ENCODE peak calls at places on chromosome 21, in ten cellular contexts. N is IMR-90; V is CD8-positive, alpha-beta T cell; J is Karpas-422; H is effector memory CD4-positive, alpha-beta T cell; R is SK-N-SH; K is tibial artery; Y is cardiac fibroblast; T is neural progenitor cell; G is CD4-positive, alpha-beta memory T cell. L is an unnamed sample.

GRCh38 chr21:46624050-46624449 is 11.4 kb upstream of the PRMT2 start:
- DNase-seq in N (no peak), V (no peak), J (no peak), H (no peak), R (no peak), K (no peak), Y (no peak), T (no peak), G (no peak), L (no peak)

GRCh38 chr21:42461881-42462877 is 33.8 kb downstream of the RSPH1 start:
- DNase-seq in N (no peak), V (no peak), J (peak), H (no peak), R (no peak), K (no peak), Y (no peak), T (no peak), G (no peak), L (no peak)

GRCh38 chr21:17585875-17586450 is 26.7 kb downstream of the BTG3 start:
- DNase-seq in N (peak), V (no peak), J (peak), H (no peak), R (peak), K (no peak), Y (peak), T (peak), G (no peak), L (peak)

GRCh38 chr21:33115586-33116541 is 45.9 kb downstream of the OLIG1 start:
- DNase-seq in N (no peak), V (no peak), J (no peak), H (no peak), R (no peak), K (no peak), Y (no peak), T (no peak), G (no peak), L (no peak)

GRCh38 chr21:45618846-45619485 is 24.6 kb upstream of the PCBP3 start:
- DNase-seq in N (no peak), V (no peak), J (no peak), H (no peak), R (peak), K (no peak), Y (peak), T (no peak), G (no peak), L (peak)

GRCh38 chr21:42097860-42098259 is 26.7 kb downstream of the UMODL1 start:
- DNase-seq in N (peak), V (no peak), J (no peak), H (no peak), R (no peak), K (peak), Y (peak), T (no peak), G (no peak), L (peak)

GRCh38 chr21:42423197-42423675 is 19.5 kb downstream of the UBASH3A start:
- DNase-seq in N (no peak), V (peak), J (no peak), H (no peak), R (no peak), K (no peak), Y (no peak), T (no peak), G (peak), L (no peak)

GRCh38 chr21:45830720-45831366 is 150.7 kb upstream of the COL6A1 start:
- DNase-seq in N (no peak), V (no peak), J (no peak), H (no peak), R (no peak), K (no peak), Y (no peak), T (no peak), G (no peak), L (no peak)

GRCh38 chr21:43921602-43921978 is 56.6 kb downstream of the AGPAT3 start:
- DNase-seq in N (no peak), V (peak), J (peak), H (no peak), R (no peak), K (no peak), Y (no peak), T (peak), G (peak), L (no peak)

GRCh38 chr21:44643911-44644310 is 2.3 kb upstream of the KRTAP10-11 start:
- DNase-seq in N (no peak), V (no peak), J (no peak), H (no peak), R (no peak), K (no peak), Y (no peak), T (no peak), G (no peak), L (no peak)

GRCh38 chr21:31261759-31262158 is 82.3 kb downstream of the TIAM1 start:
- DNase-seq in N (no peak), V (no peak), J (no peak), H (no peak), R (no peak), K (no peak), Y (no peak), T (no peak), G (no peak), L (no peak)

GRCh38 chr21:31260790-31261189 is 83.3 kb downstream of the TIAM1 start:
- DNase-seq in N (peak), V (no peak), J (no peak), H (no peak), R (no peak), K (no peak), Y (peak), T (no peak), G (no peak), L (peak)

GRCh38 chr21:31264574-31264973 is 79.5 kb downstream of the TIAM1 start:
- DNase-seq in N (no peak), V (no peak), J (peak), H (no peak), R (no peak), K (no peak), Y (no peak), T (no peak), G (no peak), L (no peak)

GRCh38 chr21:31265293-31265692 is 78.8 kb downstream of the TIAM1 start:
- DNase-seq in N (no peak), V (no peak), J (no peak), H (no peak), R (no peak), K (no peak), Y (peak), T (no peak), G (no peak), L (no peak)

DNA sequence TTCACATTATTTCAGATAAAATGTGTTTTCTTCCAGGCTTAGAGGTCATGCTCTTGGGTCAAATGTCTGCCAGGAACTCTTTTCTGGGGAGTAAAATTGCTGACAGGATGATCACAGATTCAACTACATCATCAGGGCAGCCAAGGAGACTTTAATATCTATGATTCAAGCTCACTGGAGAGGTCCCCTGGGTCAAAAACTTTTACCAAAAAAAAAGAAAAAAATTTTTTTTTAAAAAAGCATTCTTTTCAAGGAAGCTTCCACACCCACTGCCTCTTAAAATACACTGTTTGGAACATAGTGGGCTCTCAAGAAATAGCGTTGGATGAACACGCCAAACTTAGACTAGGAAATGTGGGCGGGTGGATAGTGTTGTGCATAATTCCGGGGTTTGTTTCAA is 81.3 kb downstream of the TIAM1 start:
- DNase-seq in N (no peak), V (no peak), J (no peak), H (no peak), R (no peak), K (no peak), Y (no peak), T (no peak), G (no peak), L (peak)
- H3K4me3 ChIP-seq in N (no peak), V (no peak), J (no peak), H (no peak), R (no peak), K (no peak), Y (no peak), T (no peak), G (no peak), L (no peak)

DNA sequence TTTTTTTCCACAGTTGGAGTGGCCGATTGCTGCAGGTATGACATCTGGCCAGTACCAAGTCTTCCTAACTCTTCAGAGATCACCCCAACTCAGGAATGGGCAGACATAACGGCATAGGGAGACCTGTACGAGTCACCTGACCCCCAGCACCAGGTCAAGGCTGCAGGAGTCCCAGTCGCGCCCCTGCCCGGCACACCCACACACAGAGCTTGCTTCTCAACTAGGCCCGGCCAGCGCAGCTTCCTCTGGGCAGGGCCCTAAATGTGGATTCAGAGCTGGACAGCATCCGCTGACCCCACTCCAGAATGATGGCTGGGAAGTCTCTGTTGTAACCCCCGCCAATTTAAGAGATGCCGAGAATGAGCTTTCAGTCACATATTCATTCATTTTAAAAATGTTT is 58.8 kb upstream of the CLDN14 start:
- DNase-seq in N (no peak), V (no peak), J (no peak), H (no peak), R (no peak), K (no peak), Y (no peak), T (no peak), G (no peak), L (no peak)
- H3K4me3 ChIP-seq in N (no peak), V (no peak), J (no peak), H (no peak), R (no peak), K (no peak), Y (no peak), T (no peak), G (no peak), L (no peak)

GRCh38 chr21:37551406-37552355 is 185.1 kb downstream of the DYRK1A start:
- DNase-seq in N (no peak), V (no peak), J (no peak), H (no peak), R (no peak), K (no peak), Y (peak), T (no peak), G (no peak), L (no peak)

GRCh38 chr21:37552496-37553399 is 186.2 kb downstream of the DYRK1A start:
- DNase-seq in N (no peak), V (no peak), J (no peak), H (no peak), R (no peak), K (no peak), Y (no peak), T (no peak), G (no peak), L (no peak)

GRCh38 chr21:37548521-37548981 is 182.0 kb downstream of the DYRK1A start:
- DNase-seq in N (no peak), V (no peak), J (no peak), H (no peak), R (no peak), K (no peak), Y (no peak), T (no peak), G (no peak), L (no peak)

GRCh38 chr21:37547615-37547975 is 181.0 kb downstream of the DYRK1A start:
- DNase-seq in N (no peak), V (no peak), J (no peak), H (no peak), R (no peak), K (no peak), Y (no peak), T (no peak), G (no peak), L (no peak)

DNA sequence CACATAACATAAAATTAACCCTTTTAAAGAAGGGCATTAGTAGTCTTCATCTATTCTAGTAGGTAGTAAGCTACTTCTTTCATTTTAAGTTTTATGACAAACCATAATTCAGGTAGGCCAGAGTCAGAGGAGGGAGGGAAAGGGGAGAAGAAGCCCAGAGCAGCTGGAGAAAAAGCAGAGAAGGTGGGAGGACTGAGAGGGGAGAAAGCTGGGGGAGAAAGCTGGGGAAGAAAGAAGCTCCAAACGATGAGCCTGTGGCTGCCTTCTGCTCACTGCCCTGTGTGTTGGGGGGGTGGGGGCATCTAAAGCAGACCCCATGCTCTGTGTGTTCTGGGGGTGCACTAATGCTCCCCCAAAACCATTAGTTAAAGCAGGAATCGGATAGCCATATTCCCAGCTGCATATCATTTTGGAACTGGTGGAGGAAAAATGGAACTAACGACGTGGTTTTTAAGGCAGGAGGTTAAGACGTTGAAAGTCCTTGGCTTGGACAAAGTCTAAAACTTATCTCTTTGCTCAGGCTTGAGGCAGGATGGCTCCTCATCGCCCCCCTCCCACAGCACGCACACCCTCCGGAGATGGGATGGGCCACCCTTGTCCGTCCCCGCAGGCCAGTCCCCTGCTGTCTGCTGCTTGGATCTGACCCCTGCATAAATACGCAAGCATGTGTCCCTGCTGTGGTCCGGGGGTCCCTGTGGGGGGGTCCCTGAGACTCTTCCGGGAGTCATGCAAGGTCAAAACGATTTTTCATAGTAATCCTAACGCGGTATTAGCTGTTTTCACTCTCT is 184.2 kb downstream of the DYRK1A start:
- DNase-seq in N (no peak), V (no peak), J (no peak), H (no peak), R (no peak), K (no peak), Y (no peak), T (no peak), G (no peak), L (no peak)
- H3K4me3 ChIP-seq in N (no peak), V (no peak), J (no peak), H (no peak), R (no peak), K (no peak), Y (no peak), T (no peak), G (no peak), L (no peak)

DNA sequence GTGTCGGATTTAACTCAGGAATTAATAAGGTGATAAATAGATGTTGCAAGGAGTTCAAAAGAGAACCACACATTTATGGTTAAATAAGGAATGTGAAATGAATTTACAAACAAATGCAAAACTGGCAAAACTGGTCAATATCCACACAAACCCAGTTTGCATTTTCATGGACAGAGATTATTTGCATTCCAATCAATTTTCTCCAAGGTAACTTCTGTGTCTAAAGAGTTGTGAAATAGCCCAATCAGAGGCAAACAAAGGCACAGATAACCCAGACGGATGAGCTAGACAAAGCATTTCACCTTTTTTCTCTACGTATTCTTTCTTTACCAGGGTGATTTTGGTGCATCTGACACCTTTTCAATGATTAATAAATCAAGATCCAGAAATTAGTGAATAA is 63.9 kb downstream of the MAP3K7CL start:
- DNase-seq in N (no peak), V (no peak), J (no peak), H (no peak), R (no peak), K (no peak), Y (no peak), T (no peak), G (no peak), L (no peak)
- H3K4me3 ChIP-seq in N (no peak), V (no peak), J (no peak), H (no peak), R (peak), K (no peak), Y (no peak), T (no peak), G (no peak), L (no peak)

GRCh38 chr21:38910390-38911008 is 104.8 kb downstream of the ETS2 start:
- DNase-seq in N (no peak), V (no peak), J (peak), H (no peak), R (peak), K (no peak), Y (no peak), T (no peak), G (no peak), L (no peak)

GRCh38 chr21:38912355-38912619 is 106.6 kb downstream of the ETS2 start:
- DNase-seq in N (peak), V (no peak), J (no peak), H (no peak), R (no peak), K (no peak), Y (no peak), T (no peak), G (no peak), L (peak)

GRCh38 chr21:38913120-38913975 is 107.6 kb downstream of the ETS2 start:
- DNase-seq in N (peak), V (no peak), J (no peak), H (no peak), R (peak), K (peak), Y (peak), T (peak), G (no peak), L (peak)

GRCh38 chr21:38912789-38913119 is 107.0 kb downstream of the ETS2 start:
- DNase-seq in N (no peak), V (no peak), J (no peak), H (no peak), R (no peak), K (no peak), Y (no peak), T (no peak), G (no peak), L (no peak)

GRCh38 chr21:38911523-38912354 is 106.0 kb downstream of the ETS2 start:
- DNase-seq in N (no peak), V (no peak), J (no peak), H (no peak), R (no peak), K (no peak), Y (no peak), T (no peak), G (no peak), L (peak)
- H3K4me3 ChIP-seq in N (no peak), V (no peak), J (no peak), H (no peak), R (no peak), K (no peak), Y (no peak), T (no peak), G (no peak), L (no peak)

L was measured in fibroblast of mammary gland.